ENCODE peak calls at places on chromosome 19, in ten cellular contexts. One of them, this sample, is unnamed.
A peak's percentile ranks its signal among the peaks of the same experiment; 100 is the strongest.

GRCh38 chr19:35641515-35642151 is at the start of gene ETV2:
- DNase-seq in stimulated activated CD4-positive, alpha-beta T cell treated with anti-CD3 and anti-CD28 coated beads, Interleukin-12 subunit alpha, Interleukin-12 subunit beta, amount 100 ng/mL, for 48 hours: no peak
- DNase-seq in AG09319: no peak
- DNase-seq in left ventricle myocardium superior: peak; percentile 52
- DNase-seq in HS-5: no peak
- DNase-seq in AG08396: no peak
- DNase-seq in HEK293T: no peak
- DNase-seq in CD8-positive, alpha-beta memory T cell: peak; percentile 75
- DNase-seq in fibroblast of the conjunctiva: no peak
- DNase-seq in amygdala: no peak
- DNase-seq in this sample: no peak

GRCh38 chr19:17777840-17778620 is 16.9 kb upstream of the B3GNT3 start:
- DNase-seq in stimulated activated CD4-positive, alpha-beta T cell treated with anti-CD3 and anti-CD28 coated beads, Interleukin-12 subunit alpha, Interleukin-12 subunit beta, amount 100 ng/mL, for 48 hours: peak; percentile 54
- DNase-seq in AG09319: no peak
- DNase-seq in left ventricle myocardium superior: peak; percentile 63
- DNase-seq in HS-5: no peak
- DNase-seq in AG08396: peak; percentile 81
- DNase-seq in HEK293T: peak; percentile 85
- DNase-seq in CD8-positive, alpha-beta memory T cell: no peak
- DNase-seq in fibroblast of the conjunctiva: no peak
- DNase-seq in amygdala: no peak
- DNase-seq in this sample: peak; percentile 23

GRCh38 chr19:16445238-16446107 is 26.3 kb downstream of the EPS15L1 start:
- DNase-seq in stimulated activated CD4-positive, alpha-beta T cell treated with anti-CD3 and anti-CD28 coated beads, Interleukin-12 subunit alpha, Interleukin-12 subunit beta, amount 100 ng/mL, for 48 hours: no peak
- DNase-seq in AG09319: no peak
- DNase-seq in left ventricle myocardium superior: no peak
- DNase-seq in HS-5: peak; percentile 68
- DNase-seq in AG08396: no peak
- DNase-seq in HEK293T: no peak
- DNase-seq in CD8-positive, alpha-beta memory T cell: no peak
- DNase-seq in fibroblast of the conjunctiva: no peak
- DNase-seq in amygdala: no peak
- DNase-seq in this sample: no peak

GRCh38 chr19:1015061-1015781 is 5.7 kb downstream of the TMEM259 start:
- DNase-seq in stimulated activated CD4-positive, alpha-beta T cell treated with anti-CD3 and anti-CD28 coated beads, Interleukin-12 subunit alpha, Interleukin-12 subunit beta, amount 100 ng/mL, for 48 hours: no peak
- DNase-seq in AG09319: no peak
- DNase-seq in left ventricle myocardium superior: no peak
- DNase-seq in HS-5: no peak
- DNase-seq in AG08396: no peak
- DNase-seq in HEK293T: no peak
- DNase-seq in CD8-positive, alpha-beta memory T cell: no peak
- DNase-seq in fibroblast of the conjunctiva: no peak
- DNase-seq in amygdala: no peak
- DNase-seq in this sample: no peak

GRCh38 chr19:4303778-4304508 is 455 bp upstream of the FSD1 start:
- DNase-seq in stimulated activated CD4-positive, alpha-beta T cell treated with anti-CD3 and anti-CD28 coated beads, Interleukin-12 subunit alpha, Interleukin-12 subunit beta, amount 100 ng/mL, for 48 hours: no peak
- DNase-seq in AG09319: no peak
- DNase-seq in left ventricle myocardium superior: no peak
- DNase-seq in HS-5: no peak
- DNase-seq in AG08396: no peak
- DNase-seq in HEK293T: no peak
- DNase-seq in CD8-positive, alpha-beta memory T cell: no peak
- DNase-seq in fibroblast of the conjunctiva: no peak
- DNase-seq in amygdala: no peak
- DNase-seq in this sample: no peak

GRCh38 chr19:5864013-5864720 is 6.2 kb downstream of the FUT5 start:
- DNase-seq in stimulated activated CD4-positive, alpha-beta T cell treated with anti-CD3 and anti-CD28 coated beads, Interleukin-12 subunit alpha, Interleukin-12 subunit beta, amount 100 ng/mL, for 48 hours: no peak
- DNase-seq in AG09319: no peak
- DNase-seq in left ventricle myocardium superior: no peak
- DNase-seq in HS-5: no peak
- DNase-seq in AG08396: no peak
- DNase-seq in HEK293T: no peak
- DNase-seq in CD8-positive, alpha-beta memory T cell: no peak
- DNase-seq in fibroblast of the conjunctiva: no peak
- DNase-seq in amygdala: no peak
- DNase-seq in this sample: no peak

GRCh38 chr19:317710-318508 is 26.7 kb downstream of the MIER2 start:
- DNase-seq in stimulated activated CD4-positive, alpha-beta T cell treated with anti-CD3 and anti-CD28 coated beads, Interleukin-12 subunit alpha, Interleukin-12 subunit beta, amount 100 ng/mL, for 48 hours: no peak
- DNase-seq in AG09319: no peak
- DNase-seq in left ventricle myocardium superior: no peak
- DNase-seq in HS-5: no peak
- DNase-seq in AG08396: no peak
- DNase-seq in HEK293T: no peak
- DNase-seq in CD8-positive, alpha-beta memory T cell: no peak
- DNase-seq in fibroblast of the conjunctiva: no peak
- DNase-seq in amygdala: no peak
- DNase-seq in this sample: no peak

GRCh38 chr19:32265991-32266390 is 79.4 kb upstream of the ZNF507 start:
- DNase-seq in stimulated activated CD4-positive, alpha-beta T cell treated with anti-CD3 and anti-CD28 coated beads, Interleukin-12 subunit alpha, Interleukin-12 subunit beta, amount 100 ng/mL, for 48 hours: no peak
- DNase-seq in AG09319: no peak
- DNase-seq in left ventricle myocardium superior: no peak
- DNase-seq in HS-5: no peak
- DNase-seq in AG08396: no peak
- DNase-seq in HEK293T: no peak
- DNase-seq in CD8-positive, alpha-beta memory T cell: no peak
- DNase-seq in fibroblast of the conjunctiva: no peak
- DNase-seq in amygdala: no peak
- DNase-seq in this sample: no peak

GRCh38 chr19:31543456-31543855 is 194.2 kb upstream of the TSHZ3 start:
- DNase-seq in stimulated activated CD4-positive, alpha-beta T cell treated with anti-CD3 and anti-CD28 coated beads, Interleukin-12 subunit alpha, Interleukin-12 subunit beta, amount 100 ng/mL, for 48 hours: no peak
- DNase-seq in AG09319: no peak
- DNase-seq in left ventricle myocardium superior: no peak
- DNase-seq in HS-5: no peak
- DNase-seq in AG08396: no peak
- DNase-seq in HEK293T: no peak
- DNase-seq in CD8-positive, alpha-beta memory T cell: no peak
- DNase-seq in fibroblast of the conjunctiva: no peak
- DNase-seq in amygdala: no peak
- DNase-seq in this sample: no peak

GRCh38 chr19:55253842-55254624 is 4.8 kb downstream of the PPP6R1 start:
- DNase-seq in stimulated activated CD4-positive, alpha-beta T cell treated with anti-CD3 and anti-CD28 coated beads, Interleukin-12 subunit alpha, Interleukin-12 subunit beta, amount 100 ng/mL, for 48 hours: peak; percentile 34
- DNase-seq in AG09319: no peak
- DNase-seq in left ventricle myocardium superior: no peak
- DNase-seq in HS-5: no peak
- DNase-seq in AG08396: no peak
- DNase-seq in HEK293T: no peak
- DNase-seq in CD8-positive, alpha-beta memory T cell: peak; percentile 79
- DNase-seq in fibroblast of the conjunctiva: no peak
- DNase-seq in amygdala: no peak
- DNase-seq in this sample: no peak

GRCh38 chr19:50330365-50331078 is 1.3 kb upstream of the KCNC3 start:
- DNase-seq in stimulated activated CD4-positive, alpha-beta T cell treated with anti-CD3 and anti-CD28 coated beads, Interleukin-12 subunit alpha, Interleukin-12 subunit beta, amount 100 ng/mL, for 48 hours: peak; percentile 83
- DNase-seq in AG09319: no peak
- DNase-seq in left ventricle myocardium superior: peak; percentile 92
- DNase-seq in HS-5: no peak
- DNase-seq in AG08396: peak; percentile 76
- DNase-seq in HEK293T: peak; percentile 86
- DNase-seq in CD8-positive, alpha-beta memory T cell: peak; percentile 76
- DNase-seq in fibroblast of the conjunctiva: no peak
- DNase-seq in amygdala: peak; percentile 75
- DNase-seq in this sample: peak; percentile 87

GRCh38 chr19:1549332-1549945 is 18.7 kb downstream of the MEX3D start:
- DNase-seq in stimulated activated CD4-positive, alpha-beta T cell treated with anti-CD3 and anti-CD28 coated beads, Interleukin-12 subunit alpha, Interleukin-12 subunit beta, amount 100 ng/mL, for 48 hours: no peak
- DNase-seq in AG09319: no peak
- DNase-seq in left ventricle myocardium superior: no peak
- DNase-seq in HS-5: no peak
- DNase-seq in AG08396: no peak
- DNase-seq in HEK293T: no peak
- DNase-seq in CD8-positive, alpha-beta memory T cell: no peak
- DNase-seq in fibroblast of the conjunctiva: no peak
- DNase-seq in amygdala: no peak
- DNase-seq in this sample: no peak

GRCh38 chr19:56162258-56162657 is 13.6 kb upstream of the GALP start:
- DNase-seq in stimulated activated CD4-positive, alpha-beta T cell treated with anti-CD3 and anti-CD28 coated beads, Interleukin-12 subunit alpha, Interleukin-12 subunit beta, amount 100 ng/mL, for 48 hours: no peak
- DNase-seq in AG09319: no peak
- DNase-seq in left ventricle myocardium superior: no peak
- DNase-seq in HS-5: no peak
- DNase-seq in AG08396: no peak
- DNase-seq in HEK293T: no peak
- DNase-seq in CD8-positive, alpha-beta memory T cell: no peak
- DNase-seq in fibroblast of the conjunctiva: no peak
- DNase-seq in amygdala: no peak
- DNase-seq in this sample: peak; percentile 4

GRCh38 chr19:35006999-35007365 is 6.9 kb downstream of the GRAMD1A start:
- DNase-seq in stimulated activated CD4-positive, alpha-beta T cell treated with anti-CD3 and anti-CD28 coated beads, Interleukin-12 subunit alpha, Interleukin-12 subunit beta, amount 100 ng/mL, for 48 hours: no peak
- DNase-seq in AG09319: no peak
- DNase-seq in left ventricle myocardium superior: no peak
- DNase-seq in HS-5: no peak
- DNase-seq in AG08396: no peak
- DNase-seq in HEK293T: no peak
- DNase-seq in CD8-positive, alpha-beta memory T cell: peak; percentile 16
- DNase-seq in fibroblast of the conjunctiva: no peak
- DNase-seq in amygdala: no peak
- DNase-seq in this sample: no peak

This sample was measured in nucleus accumbens.